ENCODE peak calls at places on chromosome 7, in eight cellular contexts. R is stimulated activated CD4-positive, alpha-beta T cell treated with anti-CD3 and anti-CD28 coated beads, Interleukin-4, amount 100 ng/mL, for 48 hours; G is foreskin fibroblast; K is NCI-H1694 treated with DMSO at 0.1 percent for 48 hours; Q is A673; C is HT-29; U is iPS-NIHi11; I is cardiac fibroblast. A is an unnamed sample.

GRCh38 chr7:79610301-79610700 is 156.8 kb upstream of the MAGI2 start:
- DNase-seq in R (no peak), Q (no peak), G (no peak), K (no peak), C (no peak), I (peak), U (no peak), A (no peak)

GRCh38 chr7:22039696-22040095 is 94.0 kb upstream of the CDCA7L start:
- DNase-seq in R (no peak), C (no peak), U (no peak), Q (no peak), K (no peak), I (no peak), G (no peak), A (no peak)

GRCh38 chr7:149500201-149500600 is 2.6 kb upstream of the ZNF746 start:
- DNase-seq in G (no peak), Q (no peak), R (no peak), K (no peak), U (no peak), C (no peak), I (no peak), A (no peak)

GRCh38 chr7:131012477-131013031 is 278.5 kb upstream of the KLF14 start:
- DNase-seq in K (no peak), Q (no peak), C (no peak), R (no peak), G (peak), I (no peak), U (no peak), A (no peak)

GRCh38 chr7:132125096-132125495 is 451.2 kb downstream of the PLXNA4 start:
- DNase-seq in R (no peak), G (no peak), U (no peak), C (no peak), K (no peak), I (no peak), Q (no peak), A (no peak)

GRCh38 chr7:73885975-73886798 is 25.2 kb downstream of the TMEM270 start:
- DNase-seq in K (no peak), R (no peak), I (peak), Q (no peak), C (no peak), U (peak), G (peak), A (no peak)

GRCh38 chr7:24339575-24339974 is 55.6 kb downstream of the NPY start:
- DNase-seq in R (no peak), Q (no peak), U (no peak), C (no peak), I (no peak), G (no peak), K (no peak), A (no peak)

GRCh38 chr7:98949336-98950044 is 71.2 kb downstream of the TRRAP start:
- DNase-seq in G (no peak), R (no peak), I (no peak), Q (no peak), K (no peak), U (no peak), C (no peak), A (no peak)

GRCh38 chr7:26709210-26709990 is 155.0 kb downstream of the SKAP2 start:
- DNase-seq in R (no peak), I (no peak), Q (no peak), C (no peak), G (no peak), K (no peak), U (no peak), A (no peak)

GRCh38 chr7:108189733-108190388 is 59.7 kb upstream of the LAMB4 start:
- DNase-seq in G (no peak), U (no peak), K (no peak), R (no peak), C (no peak), Q (no peak), I (no peak), A (no peak)

GRCh38 chr7:116776610-116777289 is 85.6 kb upstream of the CAPZA2 start:
- DNase-seq in U (no peak), R (no peak), Q (peak), G (peak), K (no peak), C (peak), I (peak), A (no peak)

GRCh38 chr7:51234139-51234538 is 82.5 kb downstream of the COBL start:
- DNase-seq in R (no peak), G (no peak), I (no peak), K (no peak), Q (no peak), C (no peak), U (no peak), A (no peak)

A was measured in NCI-H2171.